ENCODE peak calls at places on chromosomes 1 and 21, in five cellular contexts. B, C, D, Q and S are unnamed samples.

GRCh38 chr1:198272492-198272891 is 115.7 kb downstream of the NEK7 start:
- DNase-seq in B (no peak), D (peak), C (no peak), Q (no peak), S (no peak)

GRCh38 chr1:107430540-107431228 is 289.8 kb downstream of the NTNG1 start:
- DNase-seq in B (peak), D (peak), Q (peak), C (peak), S (no peak)

GRCh38 chr1:177897601-177898376 is 72.1 kb downstream of the SEC16B start:
- DNase-seq in Q (no peak), D (no peak), B (no peak), C (no peak), S (no peak)

GRCh38 chr1:57724535-57724934 is 300.7 kb upstream of the DAB1 start:
- DNase-seq in D (no peak), Q (no peak), C (no peak), B (no peak), S (no peak)

GRCh38 chr1:21938791-21939538 is 1.9 kb upstream of the HSPG2 start:
- DNase-seq in Q (no peak), C (peak), D (no peak), B (no peak), S (no peak)

GRCh38 chr1:173451981-173452380 is 25.2 kb upstream of the PRDX6 start:
- DNase-seq in B (no peak), D (no peak), C (no peak), Q (peak), S (no peak)

GRCh38 chr1:115830963-115831362 is 10.0 kb downstream of the NHLH2 start:
- DNase-seq in C (no peak), B (no peak), Q (no peak), D (no peak), S (no peak)

GRCh38 chr1:209364716-209365115 is 218.8 kb upstream of the CAMK1G start:
- DNase-seq in B (no peak), Q (no peak), C (peak), D (no peak), S (no peak)

GRCh38 chr1:218971166-218971565 is 202.5 kb upstream of the LYPLAL1 start:
- DNase-seq in Q (no peak), D (no peak), C (no peak), B (no peak), S (no peak)

GRCh38 chr1:26045712-26046312 is at the start of gene SLC30A2:
- DNase-seq in D (no peak), Q (no peak), C (no peak), B (no peak), S (no peak)

GRCh38 chr1:101288491-101288944 is 51.7 kb downstream of the S1PR1 start:
- DNase-seq in Q (peak), C (peak), D (peak), B (peak), S (no peak)

GRCh38 chr1:230548997-230549396 is 93.3 kb upstream of the COG2 start:
- DNase-seq in C (no peak), Q (no peak), D (no peak), B (no peak), S (no peak)

GRCh38 chr1:202551683-202552082 is 158.6 kb downstream of the SYT2 start:
- DNase-seq in C (no peak), B (peak), Q (no peak), D (no peak), S (no peak)

GRCh38 chr1:1157914-1158710 is 15.6 kb upstream of the TTLL10 start:
- DNase-seq in B (no peak), D (peak), Q (peak), C (peak), S (peak)

GRCh38 chr1:232476538-232476950 is 153.4 kb downstream of the SIPA1L2 start:
- DNase-seq in D (no peak), B (no peak), C (no peak), Q (no peak), S (no peak)

GRCh38 chr1:26452459-26453183 is 19.6 kb upstream of the HMGN2 start:
- DNase-seq in B (no peak), Q (no peak), D (no peak), C (no peak), S (no peak)

GRCh38 chr21:29499734-29500343 is 201.1 kb downstream of the BACH1 start:
- DNase-seq in B (peak), Q (no peak), D (peak), C (peak), S (no peak)

GRCh38 chr1:245153081-245153644 is 1.6 kb upstream of the KIF26B start:
- DNase-seq in Q (peak), C (peak), B (peak), D (peak), S (no peak)

GRCh38 chr1:40153073-40153770 is 8.0 kb upstream of the RLF start:
- DNase-seq in D (peak), Q (no peak), C (peak), B (peak), S (no peak)

GRCh38 chr1:101237229-101237837 is 514 bp downstream of the S1PR1 start:
- DNase-seq in D (peak), B (peak), C (peak), Q (no peak), S (no peak)

GRCh38 chr1:92968138-92969032 is 7.1 kb upstream of the DIPK1A start:
- DNase-seq in D (no peak), B (no peak), C (no peak), Q (no peak), S (no peak)

GRCh38 chr1:81443288-81443687 is 357.4 kb upstream of the ADGRL2 start:
- DNase-seq in D (no peak), Q (no peak), C (no peak), B (no peak), S (no peak)

GRCh38 chr1:88661188-88661587 is 22.9 kb upstream of the PKN2 start:
- DNase-seq in D (no peak), B (no peak), C (no peak), Q (no peak), S (no peak)

GRCh38 chr1:39332291-39332690 is 127.8 kb downstream of the MACF1 start:
- DNase-seq in Q (no peak), D (no peak), B (no peak), C (no peak), S (no peak)

GRCh38 chr1:221832151-221832550 is 90.3 kb upstream of the DUSP10 start:
- DNase-seq in B (no peak), Q (no peak), C (no peak), D (no peak), S (no peak)

GRCh38 chr1:61124691-61125090 is 42.3 kb downstream of the NFIA start:
- DNase-seq in B (no peak), C (no peak), Q (no peak), D (no peak), S (no peak)

GRCh38 chr1:233790662-233791371 is 113.7 kb upstream of the SLC35F3 start:
- DNase-seq in B (peak), C (peak), Q (no peak), D (peak), S (no peak)

GRCh38 chr1:23589506-23589872 is 30.2 kb upstream of the ID3 start:
- DNase-seq in B (no peak), D (no peak), C (peak), Q (no peak), S (no peak)

GRCh38 chr1:92749024-92749634 is 35.8 kb downstream of the EVI5 start:
- DNase-seq in D (peak), B (peak), C (peak), Q (no peak), S (no peak)

GRCh38 chr1:89198500-89199072 is at the start of gene GBP4:
- DNase-seq in B (peak), C (peak), D (peak), Q (peak), S (peak)

GRCh38 chr1:161119379-161120061 is 1.6 kb downstream of the NIT1 start:
- DNase-seq in Q (no peak), C (peak), B (peak), D (peak), S (no peak)

GRCh38 chr1:167904641-167905040 is 9.3 kb downstream of the ADCY10 start:
- DNase-seq in Q (no peak), B (no peak), C (peak), D (peak), S (no peak)

GRCh38 chr1:18530567-18531502 is 50.1 kb downstream of the KLHDC7A start:
- DNase-seq in B (no peak), C (peak), Q (no peak), D (no peak), S (no peak)

GRCh38 chr1:243420968-243421675 is 165.3 kb downstream of the SDCCAG8 start:
- DNase-seq in C (peak), Q (no peak), B (peak), D (no peak), S (no peak)

GRCh38 chr21:25297117-25297516 is 310.2 kb downstream of the MRPL39 start:
- DNase-seq in C (no peak), Q (no peak), B (no peak), D (no peak), S (no peak)

GRCh38 chr1:166905930-166906329 is 29.9 kb upstream of the TADA1 start:
- DNase-seq in C (peak), Q (no peak), B (no peak), D (peak), S (no peak)

GRCh38 chr21:41725421-41726021 is 41.3 kb downstream of the RIPK4 start:
- DNase-seq in D (no peak), Q (no peak), B (no peak), C (no peak), S (no peak)

GRCh38 chr1:59498640-59499039 is 201.7 kb downstream of the FGGY start:
- DNase-seq in B (no peak), Q (no peak), C (peak), D (peak), S (no peak)